ENCODE peak calls at places on chromosomes 4 and X, in seven cellular contexts. P is left ventricle myocardium inferior, C is aorta, A is K562, H is breast epithelium, T is Karpas-422, Z is stomach. I is an unnamed sample.

GRCh38 chrX:46587753-46588171 is 14.2 kb downstream of the CHST7 start:
- DNase-seq in T (no peak), Z (no peak), H (no peak), P (peak), C (no peak), A (no peak), I (no peak)

GRCh38 chr4:74546020-74546419 is 101.1 kb downstream of the AREG start:
- DNase-seq in Z (no peak), P (no peak), H (no peak), T (no peak), C (no peak), A (no peak), I (no peak)

GRCh38 chrX:109871489-109871888 is 131.4 kb upstream of the TMEM164 start:
- DNase-seq in T (no peak), H (no peak), C (no peak), P (no peak), Z (no peak), A (no peak), I (no peak)

GRCh38 chr4:24211821-24212220 is 322.0 kb upstream of the PPARGC1A start:
- DNase-seq in P (no peak), A (no peak), T (no peak), H (no peak), C (no peak), Z (no peak), I (no peak)

GRCh38 chr4:41678086-41678485 is 70.4 kb downstream of the PHOX2B start:
- DNase-seq in P (no peak), C (no peak), H (no peak), Z (no peak), A (no peak), T (no peak), I (no peak)

GRCh38 chr4:23956601-23957364 is 66.9 kb upstream of the PPARGC1A start:
- DNase-seq in A (no peak), T (no peak), C (no peak), Z (no peak), P (no peak), H (no peak), I (no peak)

GRCh38 chrX:146887020-146887419 is 72.5 kb upstream of the CXorf51A start:
- DNase-seq in T (no peak), P (no peak), Z (peak), A (no peak), C (no peak), H (no peak), I (no peak)

GRCh38 chr4:77145806-77146425 is 11.1 kb upstream of the CCNG2 start:
- DNase-seq in T (no peak), A (no peak), H (no peak), C (no peak), Z (no peak), P (no peak), I (no peak)

GRCh38 chrX:110146521-110146920 is 143.6 kb downstream of the TMEM164 start:
- DNase-seq in T (peak), Z (no peak), P (no peak), H (no peak), A (peak), C (no peak), I (no peak)

GRCh38 chr4:154503598-154503997 is 12.0 kb upstream of the DCHS2 start:
- DNase-seq in C (no peak), A (peak), Z (no peak), T (peak), H (no peak), P (no peak), I (no peak)

GRCh38 chr4:133355636-133356035 is 206.5 kb downstream of the PCDH10 start:
- DNase-seq in C (no peak), A (peak), H (no peak), P (no peak), Z (no peak), T (no peak), I (no peak)

GRCh38 chr4:100581337-100581736 is 63.5 kb upstream of the EMCN start:
- DNase-seq in C (no peak), T (no peak), P (no peak), Z (no peak), H (no peak), A (no peak), I (no peak)

GRCh38 chr4:130812117-130812765 is 1716.3 kb downstream of the C4orf33 start:
- DNase-seq in H (no peak), A (no peak), P (no peak), Z (no peak), C (no peak), T (no peak), I (no peak)

GRCh38 chr4:109574443-109574850 is 14.4 kb downstream of the MCUB start:
- DNase-seq in A (peak), T (no peak), H (no peak), Z (no peak), P (no peak), C (no peak), I (no peak)

GRCh38 chr4:55827582-55827981 is 8.0 kb downstream of the EXOC1L start:
- DNase-seq in A (no peak), H (no peak), C (no peak), T (no peak), P (no peak), Z (no peak), I (no peak)

GRCh38 chr4:36236159-36236558 is 8.2 kb downstream of the ARAP2 start:
- DNase-seq in C (no peak), Z (no peak), A (no peak), T (no peak), H (no peak), P (no peak), I (no peak)

GRCh38 chrX:56279869-56280268 is 47.7 kb downstream of the KLF8 start:
- DNase-seq in A (peak), H (no peak), C (no peak), Z (no peak), P (no peak), T (no peak), I (no peak)

GRCh38 chr4:128347175-128347868 is 59.7 kb upstream of the PGRMC2 start:
- DNase-seq in C (no peak), Z (peak), T (no peak), A (peak), P (no peak), H (no peak), I (no peak)

GRCh38 chr4:81786063-81786763 is 314.5 kb upstream of the RASGEF1B start:
- DNase-seq in Z (no peak), T (no peak), A (peak), P (no peak), H (no peak), C (no peak), I (no peak)

GRCh38 chr4:108937066-108937465 is 174.2 kb upstream of the ETNPPL start:
- DNase-seq in P (no peak), C (no peak), Z (no peak), H (no peak), T (no peak), A (no peak), I (no peak)

GRCh38 chrX:1205681-1206611 is 6.5 kb downstream of the CRLF2 start:
- DNase-seq in P (no peak), H (peak), T (peak), C (peak), A (peak), Z (no peak), I (no peak)

GRCh38 chr4:98728871-98729270 is 70.5 kb upstream of the TSPAN5 start:
- DNase-seq in Z (no peak), A (no peak), C (no peak), T (no peak), P (no peak), H (no peak), I (no peak)

GRCh38 chr4:128379860-128380259 is 92.2 kb upstream of the PGRMC2 start:
- DNase-seq in H (no peak), A (peak), C (no peak), Z (peak), T (peak), P (peak), I (no peak)

GRCh38 chr4:72408568-72408967 is 160.5 kb downstream of the ADAMTS3 start:
- DNase-seq in A (no peak), C (no peak), T (no peak), P (no peak), Z (no peak), H (no peak), I (no peak)

GRCh38 chrX:42094208-42094607 is 170.9 kb upstream of the CASK start:
- DNase-seq in T (no peak), H (no peak), A (no peak), P (no peak), Z (no peak), C (no peak), I (no peak)

GRCh38 chr4:55103224-55103623 is 22.2 kb downstream of the KDR start:
- DNase-seq in H (no peak), P (no peak), A (no peak), T (no peak), Z (no peak), C (no peak), I (no peak)

GRCh38 chrX:72208126-72208525 is 26.6 kb downstream of the PIN4 start:
- DNase-seq in Z (no peak), P (no peak), T (no peak), C (no peak), H (no peak), A (no peak), I (no peak)

GRCh38 chr4:1945492-1945891 is 63.3 kb downstream of the NELFA start:
- DNase-seq in T (no peak), C (no peak), H (no peak), Z (no peak), P (no peak), A (no peak), I (no peak)

GRCh38 chr4:53951414-53951813 is 113.0 kb downstream of the CHIC2 start:
- DNase-seq in C (no peak), A (no peak), T (no peak), Z (no peak), P (no peak), H (no peak), I (no peak)

GRCh38 chr4:160020804-160021203 is 917.9 kb downstream of the RAPGEF2 start:
- DNase-seq in H (no peak), Z (no peak), T (no peak), C (no peak), A (no peak), P (no peak), I (no peak)

GRCh38 chr4:118742050-118742449 is 56.9 kb downstream of the METTL14 start:
- DNase-seq in P (no peak), A (no peak), C (no peak), Z (no peak), H (no peak), T (no peak), I (no peak)
- H3K27ac ChIP-seq in P (peak), A (no peak), C (no peak), Z (peak), H (no peak), T (peak), I (no peak)

GRCh38 chr4:87356832-87357526 is 34.0 kb downstream of the HSD17B11 start:
- DNase-seq in Z (no peak), A (no peak), T (no peak), H (no peak), P (no peak), C (no peak), I (no peak)
- H3K27ac ChIP-seq in Z (no peak), A (no peak), T (no peak), H (no peak), P (no peak), C (no peak), I (no peak)

DNA sequence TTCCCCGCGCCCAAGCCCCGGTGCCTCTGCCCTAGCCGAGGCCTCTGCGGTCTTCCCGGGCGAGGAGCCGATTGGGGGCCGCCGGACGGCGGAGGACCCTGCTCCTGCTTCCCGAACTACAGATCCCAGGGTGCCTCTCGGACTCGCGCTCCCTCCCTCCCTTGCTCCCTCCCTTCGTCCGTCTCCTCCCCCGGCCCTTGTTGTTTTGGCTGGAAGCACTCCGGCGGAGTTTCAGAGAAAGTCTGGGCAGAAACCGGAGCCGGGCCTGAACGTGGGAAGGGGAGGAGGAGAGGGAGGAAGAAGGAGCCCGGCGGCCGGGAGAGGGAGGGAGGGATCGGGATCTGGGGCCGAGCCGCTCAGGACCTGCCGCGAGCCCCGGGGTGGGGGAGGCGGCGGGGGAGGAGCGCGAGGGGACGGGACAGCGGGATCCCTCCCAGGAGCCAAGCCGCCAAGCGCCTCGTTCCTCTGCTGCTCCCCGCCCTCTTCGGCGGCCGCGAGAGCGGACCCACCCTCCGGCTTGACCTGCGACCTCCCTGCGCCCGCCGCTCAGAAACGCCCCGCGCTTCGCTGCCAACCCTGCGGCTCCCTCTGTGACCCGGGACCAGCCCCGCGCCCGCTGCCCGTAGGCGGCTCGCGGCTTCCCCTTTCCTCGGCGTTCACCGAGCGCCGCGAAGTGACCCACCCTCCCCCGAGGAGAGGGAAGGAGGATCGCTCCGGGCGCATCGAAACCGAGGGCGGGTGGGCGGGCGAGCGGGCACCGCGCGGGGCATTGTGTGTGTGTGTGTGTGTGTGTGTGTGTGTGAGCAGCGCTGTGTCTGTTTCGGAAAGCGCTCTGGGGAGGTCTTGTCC is 473 bp upstream of the GAB1 start:
- DNase-seq in P (peak), A (peak), T (no peak), H (peak), C (peak), Z (peak), I (peak)
- H3K27ac ChIP-seq in P (no peak), A (peak), T (no peak), H (peak), C (peak), Z (peak), I (peak)

GRCh38 chrX:120378570-120378969 is 16.7 kb downstream of the ATP1B4 start:
- DNase-seq in T (peak), H (no peak), A (no peak), P (no peak), Z (no peak), C (no peak), I (no peak)

GRCh38 chrX:120377179-120377578 is 15.3 kb downstream of the ATP1B4 start:
- DNase-seq in Z (no peak), T (peak), A (no peak), C (no peak), P (no peak), H (no peak), I (no peak)

GRCh38 chrX:120367390-120368100 is 5.7 kb downstream of the ATP1B4 start:
- DNase-seq in T (peak), A (no peak), H (no peak), C (no peak), Z (no peak), P (peak), I (no peak)

GRCh38 chrX:120372667-120373370 is 10.9 kb downstream of the ATP1B4 start:
- DNase-seq in A (no peak), C (no peak), Z (no peak), H (no peak), P (no peak), T (no peak), I (no peak)
- H3K27ac ChIP-seq in A (no peak), C (no peak), Z (no peak), H (no peak), P (peak), T (no peak), I (no peak)

GRCh38 chrX:133921764-133922389 is 63.5 kb downstream of the GPC3 start:
- DNase-seq in C (no peak), H (no peak), T (peak), P (peak), A (peak), Z (peak), I (no peak)
- H3K27ac ChIP-seq in C (no peak), H (no peak), T (no peak), P (no peak), A (no peak), Z (no peak), I (no peak)

GRCh38 chr4:38716271-38716670 is 52.3 kb downstream of the KLF3 start:
- DNase-seq in A (no peak), T (no peak), Z (no peak), H (no peak), C (no peak), P (no peak), I (no peak)
- H3K27ac ChIP-seq in A (no peak), T (no peak), Z (no peak), H (no peak), C (no peak), P (no peak), I (no peak)

DNA sequence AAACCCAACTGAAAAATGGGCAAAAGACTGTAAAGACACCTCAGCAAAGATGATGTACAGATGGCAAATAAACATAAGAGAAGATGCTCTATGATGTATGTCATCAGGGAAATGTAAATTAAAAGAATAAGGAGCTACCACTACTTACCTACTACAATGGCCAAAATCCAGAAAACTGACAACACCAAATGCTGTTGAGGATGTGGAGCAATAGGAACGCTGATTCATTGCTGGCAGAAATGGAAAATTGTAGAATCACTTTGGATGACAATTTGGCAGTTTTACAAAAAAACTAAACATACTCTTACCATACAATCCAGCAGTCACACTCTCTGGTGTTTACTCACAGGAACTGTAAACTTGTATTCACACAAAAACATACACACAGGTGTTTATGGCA is 222.3 kb upstream of the LDB2 start:
- DNase-seq in Z (no peak), P (no peak), C (no peak), A (no peak), H (no peak), T (no peak), I (no peak)
- H3K27ac ChIP-seq in Z (no peak), P (no peak), C (no peak), A (no peak), H (no peak), T (no peak), I (no peak)

GRCh38 chr4:17576932-17577659 is at the start of gene LAP3:
- DNase-seq in Z (peak), P (peak), H (peak), C (peak), A (peak), T (peak), I (peak)
- H3K27ac ChIP-seq in Z (peak), P (peak), H (peak), C (no peak), A (peak), T (peak), I (peak)

DNA sequence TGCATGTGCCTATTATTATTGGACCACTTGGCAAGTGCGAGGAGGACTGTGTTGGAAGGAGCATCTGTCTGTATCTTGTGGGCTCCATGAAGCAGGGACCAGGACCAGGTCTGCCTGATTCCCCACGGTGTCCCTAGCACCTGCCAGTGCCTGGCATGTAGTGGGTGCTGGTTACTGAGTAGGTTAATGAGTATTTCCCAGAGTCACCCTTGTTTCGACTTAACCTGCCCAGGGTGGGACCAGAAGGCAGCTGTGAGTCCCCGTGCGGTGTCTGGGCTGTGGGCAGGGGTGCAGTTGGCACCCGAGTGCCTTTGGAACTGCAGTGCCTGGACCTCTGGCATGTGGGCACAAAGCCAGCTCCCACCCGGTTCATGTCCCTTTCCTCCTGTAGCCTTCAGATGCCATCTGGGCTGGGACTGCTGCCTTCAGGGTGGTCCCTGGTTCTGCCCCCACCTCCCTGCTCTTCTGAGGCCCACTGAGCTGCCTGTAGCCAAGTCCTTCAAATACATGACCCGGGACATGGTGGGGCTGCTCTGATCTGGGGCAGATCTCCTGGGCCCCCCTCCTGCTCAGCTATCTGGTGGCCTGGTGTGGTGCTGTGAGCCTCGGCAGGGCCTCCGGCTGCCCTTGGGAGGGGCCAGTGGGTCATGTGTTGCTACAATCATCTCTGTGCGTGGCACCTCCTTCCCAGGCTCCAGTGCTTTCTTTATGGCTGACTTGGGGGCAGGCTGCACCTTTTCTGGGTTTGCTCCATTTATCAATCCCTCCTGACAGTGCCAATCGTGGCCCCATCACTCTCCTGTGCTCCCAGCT is 53.0 kb upstream of the SORCS2 start:
- DNase-seq in Z (no peak), T (no peak), H (no peak), P (no peak), A (no peak), C (no peak), I (no peak)
- H3K27ac ChIP-seq in Z (no peak), T (no peak), H (no peak), P (no peak), A (no peak), C (no peak), I (no peak)

GRCh38 chr4:183571350-183572076 is 66.7 kb downstream of the ING2 start:
- DNase-seq in C (no peak), H (no peak), Z (peak), P (no peak), T (no peak), A (peak), I (no peak)
- H3K27ac ChIP-seq in C (no peak), H (no peak), Z (peak), P (no peak), T (no peak), A (no peak), I (no peak)